ENCODE peak calls at places on chromosomes 1 and 21, in seven cellular contexts. U is kidney tubule cell; Q is stimulated activated CD4-positive, alpha-beta T cell treated with anti-CD3 and anti-CD28 coated beads, Interleukin-4, amount 100 ng/mL, for 4 hours; P is hippocampal formation; L is GM12892; E is CD4-positive, CD25-positive, alpha-beta regulatory T cell; K is activated naive CD4-positive, alpha-beta T cell treated with anti-CD3 and anti-CD28 coated beads, Interleukin-2, amount 10 ng/mL, durations not matched to agents 7 days and 5 days. G is an unnamed sample.

GRCh38 chr21:38825269-38825668 is 19.5 kb downstream of the ETS2 start:
- DNase-seq in U (no peak), Q (no peak), P (no peak), L (no peak), E (no peak), K (no peak), G (no peak)

GRCh38 chr1:175580351-175580750 is 163.0 kb downstream of the TNR start:
- DNase-seq in U (no peak), Q (no peak), P (no peak), L (no peak), E (no peak), K (no peak), G (no peak)

GRCh38 chr1:87560961-87561360 is 232.3 kb downstream of the LMO4 start:
- DNase-seq in U (no peak), Q (no peak), P (no peak), L (no peak), E (no peak), K (no peak), G (no peak)

GRCh38 chr21:43771199-43771675 is 4.9 kb downstream of the CSTB start:
- DNase-seq in U (no peak), Q (no peak), P (no peak), L (no peak), E (no peak), K (no peak), G (no peak)

GRCh38 chr1:172325562-172325961 is 94.9 kb upstream of the C1orf105 start:
- DNase-seq in U (peak; percentile 72), Q (no peak), P (no peak), L (no peak), E (no peak), K (no peak), G (no peak)

GRCh38 chr1:176501596-176501995 is 38.6 kb downstream of the PAPPA2 start:
- DNase-seq in U (peak; percentile 86), Q (no peak), P (no peak), L (no peak), E (no peak), K (no peak), G (no peak)

GRCh38 chr1:83692524-83693336 is 306.2 kb downstream of the TTLL7 start:
- DNase-seq in U (peak; percentile 90), Q (no peak), P (peak; percentile 11), L (no peak), E (no peak), K (peak; percentile 58), G (no peak)

GRCh38 chr1:209585672-209586071 is 2.2 kb downstream of the CAMK1G start:
- DNase-seq in U (peak; percentile 39), Q (no peak), P (peak; percentile 47), L (no peak), E (no peak), K (peak; percentile 40), G (peak; percentile 66)

GRCh38 chr21:20313013-20313412 is 685.2 kb upstream of the NCAM2 start:
- DNase-seq in U (no peak), Q (no peak), P (no peak), L (no peak), E (no peak), K (no peak), G (no peak)

GRCh38 chr1:185480545-185480944 is 163.5 kb upstream of the IVNS1ABP start:
- DNase-seq in U (no peak), Q (no peak), P (no peak), L (no peak), E (no peak), K (no peak), G (no peak)

GRCh38 chr21:26834181-26834945 is 10.8 kb downstream of the ADAMTS1 start:
- DNase-seq in U (peak; percentile 64), Q (no peak), P (no peak), L (no peak), E (no peak), K (no peak), G (no peak)

GRCh38 chr1:84247425-84248220 is 53.9 kb upstream of the SAMD13 start:
- DNase-seq in U (peak; percentile 11), Q (no peak), P (no peak), L (no peak), E (no peak), K (no peak), G (no peak)

GRCh38 chr1:67952071-67952470 is 98.4 kb downstream of the DIRAS3 start:
- DNase-seq in U (no peak), Q (no peak), P (no peak), L (no peak), E (no peak), K (no peak), G (no peak)

GRCh38 chr1:100359139-100359538 is 6.8 kb downstream of the CDC14A start:
- DNase-seq in U (no peak), Q (no peak), P (no peak), L (no peak), E (no peak), K (no peak), G (no peak)